ENCODE peak calls at places on chromosomes 16 and 17, in six cellular contexts. One of them, this sample, is unnamed.

GRCh38 chr17:74157366-74157765 is 46.1 kb upstream of the RPL38 start:
- DNase-seq in HFF-Myc: no peak
- DNase-seq in GM12878: no peak
- DNase-seq in breast epithelium: no peak
- DNase-seq in A549: no peak
- DNase-seq in mesothelial cell of epicardium: no peak
- DNase-seq in this sample: no peak

GRCh38 chr17:4536259-4536741 is 18.9 kb downstream of the MYBBP1A start:
- DNase-seq in HFF-Myc: no peak
- DNase-seq in GM12878: no peak
- DNase-seq in breast epithelium: no peak
- DNase-seq in A549: no peak
- DNase-seq in mesothelial cell of epicardium: no peak
- DNase-seq in this sample: no peak

GRCh38 chr17:34827008-34827407 is 134.3 kb downstream of the CCT6B start:
- DNase-seq in HFF-Myc: no peak
- DNase-seq in GM12878: no peak
- DNase-seq in breast epithelium: no peak
- DNase-seq in A549: no peak
- DNase-seq in mesothelial cell of epicardium: no peak
- DNase-seq in this sample: no peak

GRCh38 chr16:1765826-1766225 is 5.5 kb downstream of the NME3 start:
- DNase-seq in HFF-Myc: no peak
- DNase-seq in GM12878: no peak
- DNase-seq in breast epithelium: no peak
- DNase-seq in A549: no peak
- DNase-seq in mesothelial cell of epicardium: no peak
- DNase-seq in this sample: no peak

GRCh38 chr17:9009737-9010136 is 11.6 kb upstream of the NTN1 start:
- DNase-seq in HFF-Myc: no peak
- DNase-seq in GM12878: no peak
- DNase-seq in breast epithelium: no peak
- DNase-seq in A549: no peak
- DNase-seq in mesothelial cell of epicardium: no peak
- DNase-seq in this sample: no peak

GRCh38 chr16:76278976-76279375 is 1.8 kb downstream of the CNTNAP4 start:
- DNase-seq in HFF-Myc: no peak
- DNase-seq in GM12878: no peak
- DNase-seq in breast epithelium: no peak
- DNase-seq in A549: no peak
- DNase-seq in mesothelial cell of epicardium: no peak
- DNase-seq in this sample: no peak

GRCh38 chr16:15714393-15715172 is 64.5 kb downstream of the NDE1 start:
- DNase-seq in HFF-Myc: no peak
- DNase-seq in GM12878: no peak
- DNase-seq in breast epithelium: no peak
- DNase-seq in A549: no peak
- DNase-seq in mesothelial cell of epicardium: no peak
- DNase-seq in this sample: no peak

GRCh38 chr17:58084317-58084981 is 1.2 kb downstream of the DYNLL2 start:
- DNase-seq in HFF-Myc: no peak
- DNase-seq in GM12878: peak
- DNase-seq in breast epithelium: no peak
- DNase-seq in A549: peak
- DNase-seq in mesothelial cell of epicardium: no peak
- DNase-seq in this sample: peak

GRCh38 chr17:77957869-77958715 is at the start of gene TNRC6C:
- DNase-seq in HFF-Myc: peak
- DNase-seq in GM12878: peak
- DNase-seq in breast epithelium: peak
- DNase-seq in A549: peak
- DNase-seq in mesothelial cell of epicardium: peak
- DNase-seq in this sample: peak

GRCh38 chr17:5854871-5855554 is 215.2 kb upstream of the WSCD1 start:
- DNase-seq in HFF-Myc: no peak
- DNase-seq in GM12878: no peak
- DNase-seq in breast epithelium: no peak
- DNase-seq in A549: no peak
- DNase-seq in mesothelial cell of epicardium: no peak
- DNase-seq in this sample: no peak

GRCh38 chr16:20707461-20707860 is 10.0 kb upstream of the ACSM1 start:
- DNase-seq in HFF-Myc: no peak
- DNase-seq in GM12878: no peak
- DNase-seq in breast epithelium: no peak
- DNase-seq in A549: no peak
- DNase-seq in mesothelial cell of epicardium: no peak
- DNase-seq in this sample: no peak

GRCh38 chr16:30351586-30352419 is 3.3 kb downstream of the CD2BP2 start:
- DNase-seq in HFF-Myc: no peak
- DNase-seq in GM12878: no peak
- DNase-seq in breast epithelium: peak
- DNase-seq in A549: no peak
- DNase-seq in mesothelial cell of epicardium: no peak
- DNase-seq in this sample: no peak

GRCh38 chr16:89350701-89351380 is 133.3 kb downstream of the ZNF778 start:
- DNase-seq in HFF-Myc: no peak
- DNase-seq in GM12878: no peak
- DNase-seq in breast epithelium: no peak
- DNase-seq in A549: no peak
- DNase-seq in mesothelial cell of epicardium: no peak
- DNase-seq in this sample: no peak

GRCh38 chr16:4273858-4274291 is 1.1 kb upstream of the TFAP4 start:
- DNase-seq in HFF-Myc: no peak
- DNase-seq in GM12878: no peak
- DNase-seq in breast epithelium: peak
- DNase-seq in A549: peak
- DNase-seq in mesothelial cell of epicardium: no peak
- DNase-seq in this sample: peak

GRCh38 chr17:49132699-49133364 is at the start of gene B4GALNT2:
- DNase-seq in HFF-Myc: no peak
- DNase-seq in GM12878: no peak
- DNase-seq in breast epithelium: no peak
- DNase-seq in A549: peak
- DNase-seq in mesothelial cell of epicardium: peak
- DNase-seq in this sample: no peak

GRCh38 chr17:12789976-12790805 is 893 bp downstream of the ARHGAP44 start:
- DNase-seq in HFF-Myc: no peak
- DNase-seq in GM12878: no peak
- DNase-seq in breast epithelium: no peak
- DNase-seq in A549: no peak
- DNase-seq in mesothelial cell of epicardium: peak
- DNase-seq in this sample: peak

GRCh38 chr16:75206749-75207451 is at the start of gene CTRB2:
- DNase-seq in HFF-Myc: no peak
- DNase-seq in GM12878: no peak
- DNase-seq in breast epithelium: peak
- DNase-seq in A549: no peak
- DNase-seq in mesothelial cell of epicardium: no peak
- DNase-seq in this sample: no peak

GRCh38 chr16:81996664-81997529 is 14.4 kb downstream of the SDR42E1 start:
- DNase-seq in HFF-Myc: peak
- DNase-seq in GM12878: no peak
- DNase-seq in breast epithelium: no peak
- DNase-seq in A549: peak
- DNase-seq in mesothelial cell of epicardium: no peak
- DNase-seq in this sample: no peak

GRCh38 chr17:61597606-61598005 is 6.6 kb upstream of the NACA2 start:
- DNase-seq in HFF-Myc: no peak
- DNase-seq in GM12878: no peak
- DNase-seq in breast epithelium: no peak
- DNase-seq in A549: no peak
- DNase-seq in mesothelial cell of epicardium: no peak
- DNase-seq in this sample: no peak

GRCh38 chr17:50557265-50558029 is 3.1 kb upstream of the CACNA1G start:
- DNase-seq in HFF-Myc: no peak
- DNase-seq in GM12878: no peak
- DNase-seq in breast epithelium: no peak
- DNase-seq in A549: no peak
- DNase-seq in mesothelial cell of epicardium: no peak
- DNase-seq in this sample: no peak

GRCh38 chr17:62723842-62724241 is 84.3 kb downstream of the MARCHF10 start:
- DNase-seq in HFF-Myc: no peak
- DNase-seq in GM12878: no peak
- DNase-seq in breast epithelium: no peak
- DNase-seq in A549: no peak
- DNase-seq in mesothelial cell of epicardium: no peak
- DNase-seq in this sample: no peak

GRCh38 chr16:67528870-67529638 is 425 bp downstream of the RIPOR1 start:
- DNase-seq in HFF-Myc: no peak
- DNase-seq in GM12878: no peak
- DNase-seq in breast epithelium: no peak
- DNase-seq in A549: peak
- DNase-seq in mesothelial cell of epicardium: peak
- DNase-seq in this sample: peak

GRCh38 chr16:15811778-15812750 is 44.8 kb downstream of the MYH11 start:
- DNase-seq in HFF-Myc: peak
- DNase-seq in GM12878: no peak
- DNase-seq in breast epithelium: no peak
- DNase-seq in A549: no peak
- DNase-seq in mesothelial cell of epicardium: no peak
- DNase-seq in this sample: no peak

GRCh38 chr16:75053791-75054555 is 55.1 kb downstream of the ZNRF1 start:
- DNase-seq in HFF-Myc: no peak
- DNase-seq in GM12878: no peak
- DNase-seq in breast epithelium: peak
- DNase-seq in A549: no peak
- DNase-seq in mesothelial cell of epicardium: no peak
- DNase-seq in this sample: no peak

GRCh38 chr17:9465216-9465921 is 110.3 kb downstream of the STX8 start:
- DNase-seq in HFF-Myc: peak
- DNase-seq in GM12878: no peak
- DNase-seq in breast epithelium: no peak
- DNase-seq in A549: no peak
- DNase-seq in mesothelial cell of epicardium: no peak
- DNase-seq in this sample: no peak

GRCh38 chr17:45132569-45133463 is 501 bp upstream of the PLCD3 start:
- DNase-seq in HFF-Myc: no peak
- DNase-seq in GM12878: no peak
- DNase-seq in breast epithelium: peak
- DNase-seq in A549: peak
- DNase-seq in mesothelial cell of epicardium: peak
- DNase-seq in this sample: no peak

GRCh38 chr17:82640046-82640445 is 8.2 kb downstream of the WDR45B start:
- DNase-seq in HFF-Myc: no peak
- DNase-seq in GM12878: no peak
- DNase-seq in breast epithelium: no peak
- DNase-seq in A549: no peak
- DNase-seq in mesothelial cell of epicardium: no peak
- DNase-seq in this sample: no peak

GRCh38 chr16:49596699-49597291 is 223.2 kb downstream of the C16orf78 start:
- DNase-seq in HFF-Myc: no peak
- DNase-seq in GM12878: no peak
- DNase-seq in breast epithelium: no peak
- DNase-seq in A549: no peak
- DNase-seq in mesothelial cell of epicardium: no peak
- DNase-seq in this sample: peak

GRCh38 chr17:28788100-28788499 is 44.3 kb downstream of the TRAF4 start:
- DNase-seq in HFF-Myc: no peak
- DNase-seq in GM12878: no peak
- DNase-seq in breast epithelium: no peak
- DNase-seq in A549: no peak
- DNase-seq in mesothelial cell of epicardium: no peak
- DNase-seq in this sample: no peak
- TF ChIP-seq CTCF in HFF-Myc: no peak
- TF ChIP-seq CTCF in GM12878: no peak
- TF ChIP-seq CTCF in breast epithelium: no peak
- TF ChIP-seq CTCF in A549: no peak
- TF ChIP-seq CTCF in mesothelial cell of epicardium: no peak
- TF ChIP-seq CTCF in this sample: no peak

DNA sequence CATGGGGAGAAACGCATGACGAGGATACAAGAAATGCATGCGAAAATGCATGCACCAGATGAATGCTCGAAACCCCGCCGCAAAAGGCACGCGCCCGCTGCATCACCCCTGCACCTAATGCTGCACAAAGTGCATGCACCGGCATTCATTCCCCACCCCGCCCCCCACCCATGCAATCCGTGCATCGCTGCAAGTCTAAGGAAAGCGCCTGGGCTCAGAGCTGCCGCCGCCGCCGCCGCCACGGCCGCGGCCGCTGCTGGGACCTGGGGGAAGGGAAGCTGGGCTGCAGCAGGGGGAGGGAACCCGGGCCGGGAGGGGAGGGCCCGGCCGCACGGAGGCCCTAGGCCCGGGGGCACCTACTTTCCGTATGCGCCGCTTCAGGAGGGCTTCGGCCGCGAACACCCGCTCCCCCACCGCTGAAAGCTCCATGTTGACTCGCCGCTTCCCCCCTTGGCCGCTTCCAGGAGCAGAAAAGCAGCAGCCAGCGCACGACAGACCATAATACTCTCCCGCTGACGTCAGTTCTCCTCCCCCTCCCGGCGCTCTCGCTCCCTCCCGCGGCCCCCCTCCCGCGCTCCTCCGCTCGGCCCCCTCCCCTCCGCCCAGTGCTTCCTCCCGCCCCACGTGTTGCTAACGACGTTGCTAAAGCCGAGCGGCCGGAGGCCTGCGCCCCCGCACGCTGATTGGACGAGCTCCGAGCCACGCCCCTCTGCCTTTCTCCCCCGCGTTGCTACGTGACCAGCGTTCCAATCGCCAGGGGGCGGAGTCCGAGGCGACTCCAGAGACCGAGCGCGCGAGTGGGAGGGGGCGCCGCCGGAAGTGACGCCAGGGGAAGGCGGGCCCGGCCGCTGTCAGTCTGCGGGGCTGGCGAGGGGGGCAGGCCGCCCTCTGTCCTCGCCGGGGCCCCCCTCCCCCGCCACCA is at the start of gene CBX8:
- DNase-seq in HFF-Myc: peak
- DNase-seq in GM12878: peak
- DNase-seq in breast epithelium: peak
- DNase-seq in A549: peak
- DNase-seq in mesothelial cell of epicardium: peak
- DNase-seq in this sample: peak
- TF ChIP-seq CTCF in HFF-Myc: peak
- TF ChIP-seq CTCF in GM12878: no peak
- TF ChIP-seq CTCF in breast epithelium: no peak
- TF ChIP-seq CTCF in A549: no peak
- TF ChIP-seq CTCF in mesothelial cell of epicardium: peak
- TF ChIP-seq CTCF in this sample: no peak

GRCh38 chr16:87145181-87146176 is 171.7 kb downstream of the C16orf95 start:
- DNase-seq in HFF-Myc: peak
- DNase-seq in GM12878: no peak
- DNase-seq in breast epithelium: no peak
- DNase-seq in A549: no peak
- DNase-seq in mesothelial cell of epicardium: no peak
- DNase-seq in this sample: no peak
- TF ChIP-seq CTCF in HFF-Myc: no peak
- TF ChIP-seq CTCF in GM12878: no peak
- TF ChIP-seq CTCF in breast epithelium: no peak
- TF ChIP-seq CTCF in A549: no peak
- TF ChIP-seq CTCF in mesothelial cell of epicardium: no peak
- TF ChIP-seq CTCF in this sample: no peak

DNA sequence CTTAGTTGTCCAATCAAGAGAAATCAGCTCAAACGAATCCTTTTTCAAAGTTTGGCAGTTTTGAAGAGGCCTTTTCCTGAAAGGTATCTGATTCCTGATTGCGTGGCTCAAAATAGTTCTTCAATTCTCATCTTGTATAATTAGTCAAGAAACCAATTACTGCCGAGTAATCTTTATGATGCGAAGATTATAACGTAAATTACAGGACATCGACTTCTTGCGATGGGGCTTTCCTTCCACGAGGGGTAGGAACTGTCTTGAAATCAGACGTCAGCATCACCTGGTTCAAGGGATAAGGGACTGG is 644 bp upstream of the ARL2BP start:
- DNase-seq in HFF-Myc: no peak
- DNase-seq in GM12878: no peak
- DNase-seq in breast epithelium: no peak
- DNase-seq in A549: no peak
- DNase-seq in mesothelial cell of epicardium: no peak
- DNase-seq in this sample: no peak
- TF ChIP-seq CTCF in HFF-Myc: no peak
- TF ChIP-seq CTCF in GM12878: no peak
- TF ChIP-seq CTCF in breast epithelium: no peak
- TF ChIP-seq CTCF in A549: no peak
- TF ChIP-seq CTCF in mesothelial cell of epicardium: no peak
- TF ChIP-seq CTCF in this sample: peak